ENCODE peak calls at places on chromosomes 7 and 10, in five cellular contexts. I, S, O, W and B are unnamed samples.

GRCh38 chr7:125173571-125173970 is 243.9 kb upstream of the POT1 start:
- DNase-seq in I (no peak), S (no peak), O (peak), W (peak), B (no peak)

GRCh38 chr10:44581996-44582395 is 197.1 kb upstream of the CXCL12 start:
- DNase-seq in I (no peak), S (no peak), O (no peak), W (no peak), B (no peak)

GRCh38 chr7:95430864-95431263 is 4.0 kb downstream of the PON2 start:
- DNase-seq in I (no peak), S (peak), O (peak), W (no peak), B (peak)

GRCh38 chr7:32762894-32763293 is 128.7 kb downstream of the KBTBD2 start:
- DNase-seq in I (no peak), S (no peak), O (no peak), W (no peak), B (no peak)

GRCh38 chr10:21995557-21995956 is 8.0 kb downstream of the DNAJC1 start:
- DNase-seq in I (no peak), S (no peak), O (no peak), W (no peak), B (no peak)

GRCh38 chr10:53005612-53006325 is 233.2 kb upstream of the MBL2 start:
- DNase-seq in I (no peak), S (no peak), O (no peak), W (no peak), B (no peak)

GRCh38 chr7:37201003-37201875 is 247.4 kb downstream of the ELMO1 start:
- DNase-seq in I (peak), S (peak), O (peak), W (peak), B (peak)

GRCh38 chr10:22494007-22494406 is 148.7 kb downstream of the SPAG6 start:
- DNase-seq in I (no peak), S (no peak), O (no peak), W (peak), B (no peak)

GRCh38 chr7:81676813-81677212 is 93.0 kb downstream of the HGF start:
- DNase-seq in I (no peak), S (no peak), O (peak), W (no peak), B (peak)

GRCh38 chr10:3951993-3952392 is 167.0 kb upstream of the KLF6 start:
- DNase-seq in I (no peak), S (no peak), O (no peak), W (no peak), B (no peak)

GRCh38 chr7:2018786-2019692 is 213.7 kb downstream of the MAD1L1 start:
- DNase-seq in I (no peak), S (peak), O (peak), W (peak), B (peak)

GRCh38 chr10:32958992-32959703 is 1.1 kb upstream of the ITGB1 start:
- DNase-seq in I (no peak), S (no peak), O (no peak), W (no peak), B (no peak)

GRCh38 chr7:74164985-74165456 is 9.1 kb upstream of the EIF4H start:
- DNase-seq in I (no peak), S (no peak), O (no peak), W (peak), B (no peak)

GRCh38 chr10:12387561-12388210 is 38.3 kb downstream of the CAMK1D start:
- DNase-seq in I (no peak), S (no peak), O (no peak), W (no peak), B (no peak)

GRCh38 chr7:137820677-137821420 is 25.9 kb downstream of the DGKI start:
- DNase-seq in I (no peak), S (peak), O (peak), W (no peak), B (peak)

GRCh38 chr7:137873524-137873923 is 26.8 kb upstream of the DGKI start:
- DNase-seq in I (no peak), S (no peak), O (peak), W (no peak), B (peak)

GRCh38 chr10:78551184-78552005 is 517.4 kb upstream of the ZMIZ1 start:
- DNase-seq in I (no peak), S (no peak), O (no peak), W (no peak), B (no peak)

GRCh38 chr10:126309193-126309592 is 79.1 kb downstream of the ADAM12 start:
- DNase-seq in I (no peak), S (no peak), O (no peak), W (no peak), B (no peak)

GRCh38 chr7:159107052-159107892 is 37.4 kb downstream of the VIPR2 start:
- DNase-seq in I (no peak), S (no peak), O (no peak), W (no peak), B (no peak)

GRCh38 chr10:14540062-14540461 is 209.3 kb upstream of the FRMD4A start:
- DNase-seq in I (no peak), S (no peak), O (no peak), W (no peak), B (no peak)

GRCh38 chr7:81111781-81112540 is 193.1 kb upstream of the SEMA3C start:
- DNase-seq in I (no peak), S (peak), O (peak), W (no peak), B (peak)

GRCh38 chr10:78672898-78673297 is 395.9 kb upstream of the ZMIZ1 start:
- DNase-seq in I (no peak), S (no peak), O (peak), W (no peak), B (no peak)

GRCh38 chr7:120988591-120989299 is at the start of gene CPED1:
- DNase-seq in I (peak), S (peak), O (peak), W (peak), B (peak)

GRCh38 chr7:106568002-106568679 is 92.8 kb downstream of the CCDC71L start:
- DNase-seq in I (no peak), S (no peak), O (no peak), W (no peak), B (no peak)

GRCh38 chr7:138979988-138980574 is 1.1 kb downstream of the KIAA1549 start:
- DNase-seq in I (no peak), S (no peak), O (peak), W (no peak), B (no peak)

GRCh38 chr7:18961997-18962396 is 155.4 kb downstream of the TWIST1 start:
- DNase-seq in I (no peak), S (no peak), O (peak), W (no peak), B (no peak)

GRCh38 chr10:86366902-86367338 is 325 bp upstream of the GRID1 start:
- DNase-seq in I (no peak), S (no peak), O (no peak), W (no peak), B (no peak)

GRCh38 chr10:3776796-3777571 is 8.0 kb downstream of the KLF6 start:
- DNase-seq in I (peak), S (peak), O (peak), W (peak), B (peak)

GRCh38 chr7:17520941-17521340 is 222.5 kb downstream of the AHR start:
- DNase-seq in I (no peak), S (no peak), O (peak), W (no peak), B (peak)

GRCh38 chr10:18104223-18104872 is 35.9 kb upstream of the CACNB2 start:
- DNase-seq in I (peak), S (peak), O (peak), W (peak), B (peak)

GRCh38 chr10:49273082-49273465 is 25.9 kb upstream of the C10orf71 start:
- DNase-seq in I (no peak), S (no peak), O (no peak), W (no peak), B (no peak)
- H3K27ac ChIP-seq in I (peak), S (no peak), O (no peak), W (no peak), B (no peak)

GRCh38 chr7:11203688-11204087 is 230.0 kb downstream of the PHF14 start:
- DNase-seq in I (no peak), S (no peak), O (no peak), W (no peak), B (no peak)
- H3K27ac ChIP-seq in I (no peak), S (no peak), O (no peak), W (no peak), B (no peak)

DNA sequence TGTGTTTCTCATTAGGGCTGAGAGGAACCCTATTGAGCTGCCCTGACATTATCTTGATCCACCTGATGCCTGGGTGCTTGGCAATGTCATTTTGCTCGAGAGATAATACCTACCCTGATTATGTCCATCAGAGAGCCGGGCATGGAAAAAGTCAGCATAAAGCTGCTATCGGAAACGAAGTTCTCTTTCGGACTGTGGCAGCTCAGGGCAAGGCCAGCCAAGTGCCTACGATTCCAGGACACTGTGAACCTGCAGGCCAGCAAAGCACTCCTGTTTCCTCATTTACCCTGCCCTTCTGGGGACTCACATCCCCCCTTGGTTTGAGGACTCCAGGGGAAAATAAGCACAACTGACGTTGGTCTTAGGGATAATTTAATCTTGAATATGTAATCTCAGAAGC is 25.2 kb upstream of the NPTX2 start:
- DNase-seq in I (no peak), S (no peak), O (no peak), W (no peak), B (no peak)
- H3K27ac ChIP-seq in I (no peak), S (no peak), O (no peak), W (no peak), B (no peak)

GRCh38 chr10:34776090-34776690 is 38.9 kb downstream of the PARD3 start:
- DNase-seq in I (no peak), S (no peak), O (no peak), W (no peak), B (no peak)

GRCh38 chr10:34781709-34782108 is 33.4 kb downstream of the PARD3 start:
- DNase-seq in I (no peak), S (no peak), O (no peak), W (no peak), B (no peak)

GRCh38 chr10:34775044-34775637 is 40.0 kb downstream of the PARD3 start:
- DNase-seq in I (no peak), S (no peak), O (no peak), W (no peak), B (no peak)

GRCh38 chr10:34786464-34786863 is 28.6 kb downstream of the PARD3 start:
- DNase-seq in I (peak), S (no peak), O (no peak), W (no peak), B (no peak)

GRCh38 chr10:34780818-34781380 is 34.2 kb downstream of the PARD3 start:
- DNase-seq in I (peak), S (peak), O (peak), W (peak), B (peak)
- H3K27ac ChIP-seq in I (peak), S (peak), O (no peak), W (no peak), B (peak)

GRCh38 chr10:8389630-8390029 is 335.1 kb downstream of the GATA3 start:
- DNase-seq in I (no peak), S (no peak), O (peak), W (no peak), B (no peak)
- H3K27ac ChIP-seq in I (no peak), S (no peak), O (no peak), W (no peak), B (no peak)

DNA sequence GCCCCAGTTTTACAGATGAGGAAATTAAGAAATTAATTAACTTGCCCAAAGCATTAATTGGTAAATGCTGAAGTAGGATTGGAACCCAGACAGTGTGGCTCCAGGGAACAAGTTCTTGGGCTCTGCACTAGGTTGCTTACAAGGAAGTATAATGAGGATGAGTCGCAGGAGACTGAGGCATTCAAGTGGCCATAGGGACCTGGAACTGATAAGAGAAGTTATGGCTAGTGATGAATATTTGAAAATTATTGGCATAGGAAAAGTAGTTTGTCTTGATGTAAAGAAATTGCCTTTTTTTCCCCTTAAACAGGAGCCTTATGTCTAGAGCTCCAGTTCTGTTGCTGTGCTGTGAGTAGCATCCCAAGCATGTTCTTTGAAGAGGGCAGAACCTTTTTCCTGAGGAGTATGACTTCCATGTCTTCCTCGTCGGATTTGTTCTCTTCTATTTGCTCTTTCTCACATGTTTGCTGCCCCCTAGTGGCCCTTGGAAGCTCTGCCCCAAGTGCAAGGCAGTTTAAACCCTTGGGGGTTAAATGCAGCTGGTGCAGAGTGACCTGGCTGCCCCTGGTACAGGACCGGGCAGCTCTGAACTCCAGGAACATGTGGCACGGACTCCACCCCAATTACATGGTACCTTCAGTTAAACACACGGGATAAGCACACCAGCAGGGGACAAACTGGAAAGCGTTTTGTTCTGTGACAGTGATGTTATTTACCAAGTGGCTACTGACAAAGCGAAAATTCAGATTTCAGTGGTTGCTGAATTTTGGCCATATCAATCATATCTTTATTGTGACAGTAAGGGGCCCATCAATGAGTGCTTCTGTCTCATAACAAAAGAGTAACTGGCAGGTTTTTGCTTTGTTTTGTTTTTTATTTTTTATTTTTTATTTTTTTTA is 148.8 kb downstream of the HECW1 start:
- DNase-seq in I (peak), S (peak), O (peak), W (peak), B (peak)
- H3K27ac ChIP-seq in I (no peak), S (no peak), O (no peak), W (no peak), B (no peak)

GRCh38 chr10:50325449-50326188 is 74.3 kb upstream of the ASAH2 start:
- DNase-seq in I (peak), S (no peak), O (peak), W (peak), B (peak)
- H3K27ac ChIP-seq in I (peak), S (no peak), O (peak), W (peak), B (peak)

DNA sequence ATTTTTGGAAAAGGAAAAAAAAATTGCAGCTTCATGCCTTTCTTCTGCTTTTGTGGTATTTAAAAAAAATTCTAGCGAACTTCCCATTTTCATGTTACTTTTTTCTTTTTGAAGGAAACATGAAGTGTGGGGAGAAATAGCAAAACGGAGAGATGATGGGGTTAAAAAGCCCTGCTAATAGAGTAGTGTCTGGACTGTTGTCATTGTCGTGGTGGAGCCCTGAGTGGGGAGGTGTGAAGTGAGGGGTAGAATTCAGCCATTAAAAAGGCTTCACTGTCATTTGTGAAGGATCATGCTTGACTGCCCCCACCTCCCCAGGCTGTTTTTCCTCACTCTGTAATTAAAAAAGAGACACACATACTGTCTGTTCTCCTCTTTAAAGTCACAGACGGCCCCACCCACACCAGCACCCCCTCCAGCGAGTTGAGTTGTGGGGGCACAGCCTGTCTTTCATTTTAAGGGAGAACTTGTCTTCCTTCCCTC is 272.5 kb downstream of the CREB5 start:
- DNase-seq in I (no peak), S (no peak), O (no peak), W (no peak), B (no peak)
- H3K27ac ChIP-seq in I (peak), S (no peak), O (no peak), W (no peak), B (no peak)

GRCh38 chr7:220151-220841 is 27.9 kb downstream of the FAM20C start:
- DNase-seq in I (no peak), S (no peak), O (no peak), W (peak), B (no peak)

GRCh38 chr7:223861-224260 is 31.5 kb downstream of the FAM20C start:
- DNase-seq in I (no peak), S (no peak), O (no peak), W (no peak), B (no peak)

GRCh38 chr7:221996-222715 is 29.8 kb downstream of the FAM20C start:
- DNase-seq in I (no peak), S (no peak), O (no peak), W (no peak), B (no peak)

GRCh38 chr7:223118-223800 is 30.9 kb downstream of the FAM20C start:
- DNase-seq in I (no peak), S (no peak), O (no peak), W (no peak), B (no peak)

GRCh38 chr7:222716-223041 is 30.3 kb downstream of the FAM20C start:
- DNase-seq in I (no peak), S (no peak), O (no peak), W (no peak), B (no peak)
- H3K27ac ChIP-seq in I (no peak), S (no peak), O (no peak), W (no peak), B (no peak)

GRCh38 chr7:149282331-149282655 is 20.3 kb downstream of the ZNF783 start:
- DNase-seq in I (no peak), S (no peak), O (no peak), W (no peak), B (no peak)

GRCh38 chr7:149285581-149285975 is 23.6 kb downstream of the ZNF783 start:
- DNase-seq in I (no peak), S (no peak), O (peak), W (peak), B (peak)

GRCh38 chr7:149283321-149283720 is 21.3 kb downstream of the ZNF783 start:
- DNase-seq in I (no peak), S (no peak), O (no peak), W (no peak), B (no peak)

GRCh38 chr7:149284850-149285580 is 23.0 kb downstream of the ZNF783 start:
- DNase-seq in I (peak), S (peak), O (peak), W (peak), B (peak)

GRCh38 chr7:149284343-149284742 is 22.3 kb downstream of the ZNF783 start:
- DNase-seq in I (no peak), S (no peak), O (no peak), W (no peak), B (no peak)
- H3K27ac ChIP-seq in I (peak), S (no peak), O (no peak), W (no peak), B (no peak)